ENCODE peak calls at places on chromosome X, in ten cellular contexts. A is suprapubic skin, C is uterus, P is IMR-90, I is prostate gland, U is thyroid gland, D is transverse colon, M is breast epithelium, S is body of pancreas, N is tibial nerve. K is an unnamed sample. For H3K4me1, the result is how much of the 10 kb centered on the place peaks cover.

GRCh38 chrX:72128881-72129280 is 2.8 kb downstream of the RTL5 start:
- DNase-seq in C (no peak), D (no peak), M (no peak), P (no peak), S (no peak), I (no peak), N (no peak), U (peak), A (no peak), K (no peak)

GRCh38 chrX:121307441-121307840 is 260.0 kb downstream of the GLUD2 start:
- DNase-seq in P (no peak), I (no peak), A (no peak), M (no peak), D (no peak), S (no peak), N (no peak), U (no peak), C (no peak), K (no peak)

GRCh38 chrX:38638952-38639529 is 77.7 kb downstream of the TSPAN7 start:
- DNase-seq in U (no peak), M (no peak), D (no peak), I (no peak), P (no peak), N (no peak), C (no peak), A (no peak), S (no peak), K (no peak)

GRCh38 chrX:57044226-57044625 is 48.9 kb upstream of the SPIN3 start:
- DNase-seq in M (no peak), A (no peak), S (no peak), N (no peak), C (no peak), I (no peak), U (no peak), D (no peak), P (no peak), K (no peak)

GRCh38 chrX:45502396-45502795 is 301.7 kb upstream of the DIPK2B start:
- DNase-seq in A (no peak), C (no peak), M (no peak), N (no peak), I (no peak), P (no peak), D (no peak), S (no peak), U (no peak), K (no peak)

GRCh38 chrX:130999360-130999759 is 58.8 kb upstream of the ARHGAP36 start:
- DNase-seq in A (no peak), M (no peak), I (no peak), U (no peak), C (no peak), P (no peak), N (no peak), S (no peak), D (no peak), K (no peak)

GRCh38 chrX:17654116-17654515 is 83.2 kb upstream of the SCML1 start:
- DNase-seq in D (no peak), P (no peak), A (no peak), N (no peak), I (no peak), C (no peak), S (no peak), M (no peak), U (no peak), K (no peak)

GRCh38 chrX:134736351-134736750 is 78.1 kb upstream of the PLAC1 start:
- DNase-seq in U (no peak), P (no peak), D (no peak), I (no peak), N (no peak), M (no peak), A (no peak), C (no peak), S (no peak), K (no peak)

GRCh38 chrX:10634681-10635161 is 14.3 kb upstream of the MID1 start:
- DNase-seq in S (no peak), M (no peak), A (no peak), D (no peak), P (peak), I (no peak), N (no peak), U (no peak), C (peak), K (no peak)

GRCh38 chrX:43644124-43644701 is 11.9 kb upstream of the MAOA start:
- DNase-seq in P (peak), I (no peak), U (no peak), M (no peak), N (no peak), C (no peak), S (no peak), A (no peak), D (no peak), K (no peak)

GRCh38 chrX:55907968-55908607 is 190.5 kb downstream of the RRAGB start:
- DNase-seq in S (peak), I (peak), A (no peak), N (no peak), M (peak), U (peak), C (peak), D (peak), P (no peak), K (no peak)

GRCh38 chrX:39815621-39816020 is 282.1 kb downstream of the BCOR start:
- DNase-seq in I (no peak), S (no peak), C (no peak), P (peak), A (no peak), M (no peak), U (no peak), N (no peak), D (no peak), K (no peak)

GRCh38 chrX:71911731-71912050 is 1.0 kb downstream of the NHSL2 start:
- DNase-seq in S (peak), U (peak), I (no peak), P (no peak), N (no peak), A (no peak), C (peak), M (no peak), D (peak), K (no peak)

GRCh38 chrX:153878969-153879653 is 6.9 kb downstream of the L1CAM start:
- DNase-seq in C (no peak), D (no peak), P (no peak), S (no peak), M (no peak), A (no peak), U (no peak), N (no peak), I (no peak), K (no peak)

GRCh38 chrX:39614680-39614998 is 483.1 kb downstream of the BCOR start:
- DNase-seq in N (no peak), I (peak), P (no peak), C (no peak), M (no peak), U (no peak), D (no peak), S (no peak), A (no peak), K (no peak)

GRCh38 chrX:12770440-12770839 is 20.8 kb upstream of the PRPS2 start:
- DNase-seq in I (no peak), A (no peak), S (no peak), P (peak), N (no peak), M (no peak), U (no peak), D (no peak), C (no peak), K (no peak)

GRCh38 chrX:40144576-40144975 is 46.8 kb upstream of the BCOR start:
- DNase-seq in I (no peak), C (no peak), N (no peak), S (no peak), D (no peak), A (no peak), P (no peak), M (no peak), U (no peak), K (no peak)

GRCh38 chrX:47579537-47579936 is 2.7 kb upstream of the TIMP1 start:
- DNase-seq in D (no peak), P (peak), C (no peak), A (no peak), S (no peak), M (no peak), I (no peak), U (no peak), N (no peak), K (no peak)

GRCh38 chrX:148556498-148556897 is 56.1 kb downstream of the AFF2 start:
- DNase-seq in M (no peak), I (no peak), U (no peak), A (no peak), P (no peak), S (no peak), C (no peak), D (no peak), N (no peak), K (no peak)

GRCh38 chrX:144627947-144628346 is 619.4 kb upstream of the SPANXN1 start:
- DNase-seq in U (no peak), I (no peak), P (no peak), M (no peak), S (no peak), A (no peak), N (no peak), D (no peak), C (no peak), K (no peak)

GRCh38 chrX:118352566-118352965 is 6.7 kb downstream of the WDR44 start:
- DNase-seq in A (no peak), P (no peak), D (no peak), N (no peak), I (no peak), S (no peak), M (no peak), C (no peak), U (no peak), K (no peak)

GRCh38 chrX:118348186-118348810 is 2.4 kb downstream of the WDR44 start:
- DNase-seq in I (no peak), M (no peak), C (no peak), S (no peak), N (no peak), D (no peak), U (no peak), P (no peak), A (no peak), K (no peak)

GRCh38 chrX:118350221-118350620 is 4.3 kb downstream of the WDR44 start:
- DNase-seq in D (no peak), U (no peak), A (no peak), P (peak), M (no peak), N (no peak), I (no peak), C (no peak), S (no peak), K (no peak)

GRCh38 chrX:118349188-118349587 is 3.3 kb downstream of the WDR44 start:
- DNase-seq in I (no peak), N (no peak), U (no peak), S (no peak), A (no peak), P (no peak), D (no peak), C (no peak), M (no peak), K (no peak)

GRCh38 chrX:118350715-118351114 is 4.8 kb downstream of the WDR44 start:
- DNase-seq in C (no peak), I (no peak), S (no peak), D (no peak), A (no peak), P (no peak), N (no peak), U (no peak), M (no peak), K (no peak)
- H3K27ac ChIP-seq in C (no peak), I (no peak), S (no peak), D (no peak), A (no peak), P (no peak), N (no peak), U (no peak), M (no peak), K (peak)

DNA sequence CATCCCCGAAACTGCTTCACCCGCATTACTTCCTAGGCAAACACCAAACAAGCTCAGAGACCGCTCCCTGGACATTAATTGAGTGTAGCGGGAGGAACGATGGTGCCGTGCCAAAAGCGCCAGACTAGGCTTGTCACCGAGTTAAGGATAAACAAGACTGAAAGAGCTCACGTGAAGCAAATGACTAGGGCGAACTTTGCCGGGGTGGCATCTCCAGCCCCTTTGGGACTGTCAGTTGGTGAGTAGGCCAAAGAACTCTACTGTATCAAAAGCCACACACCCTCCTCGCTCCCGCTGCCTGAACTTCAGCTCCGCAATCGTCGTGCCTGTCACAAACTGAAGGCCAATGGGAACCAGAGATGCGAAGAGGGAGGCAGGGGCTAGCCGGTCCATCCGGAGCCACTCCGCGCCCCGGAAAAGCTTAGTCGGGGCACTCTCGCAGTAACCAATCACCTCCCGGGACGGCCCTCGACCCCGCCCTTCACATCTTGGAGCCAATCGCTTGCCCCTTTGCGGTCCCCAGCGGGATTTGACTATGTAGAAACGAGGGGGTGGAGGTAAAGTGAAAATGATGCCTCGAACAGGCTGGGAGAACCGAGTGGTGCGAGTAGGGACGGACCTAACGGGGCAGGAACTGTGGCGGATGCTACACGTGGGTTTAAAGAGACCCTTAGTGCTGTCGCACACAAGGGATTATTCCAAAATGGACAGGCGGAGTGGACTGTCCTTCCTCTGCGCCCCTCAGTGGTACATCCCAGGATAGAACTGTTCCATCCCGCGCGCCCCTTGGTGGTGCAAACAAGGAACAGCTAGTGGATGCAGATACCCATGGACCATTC is 37.0 kb upstream of the FAM156A start:
- DNase-seq in C (peak), A (peak), U (peak), N (peak), S (peak), D (peak), I (peak), P (peak), M (peak), K (peak)
- TF ChIP-seq POLR2A in C (no peak), A (no peak), U (no peak), N (no peak), S (no peak), D (peak), I (no peak), P (no peak), M (no peak), K (no peak)

DNA sequence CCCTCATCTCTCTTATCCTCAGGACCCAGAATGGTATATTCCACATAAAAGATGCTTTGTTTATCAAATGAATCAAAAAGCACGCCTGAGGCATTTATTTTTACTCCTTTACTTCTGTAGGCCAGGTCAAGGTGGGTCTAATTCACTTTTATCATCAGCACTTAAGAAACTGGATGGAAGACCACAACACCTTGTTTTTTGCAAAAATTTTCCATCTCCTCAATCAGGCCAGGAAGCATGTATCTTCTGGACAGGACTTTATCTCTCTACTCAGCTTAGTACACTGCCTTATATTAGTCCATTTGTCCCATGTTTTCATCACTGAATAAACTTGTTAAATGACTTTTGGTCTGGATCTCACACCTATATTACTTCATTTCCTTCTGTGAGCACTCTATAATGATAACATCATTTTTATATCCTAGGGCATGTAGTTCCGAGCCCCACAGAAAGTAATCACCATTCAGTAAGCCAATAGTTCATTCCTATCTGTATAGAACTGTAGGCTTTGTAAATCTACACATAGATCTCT is 260.5 kb downstream of the CHIC1 start:
- DNase-seq in C (no peak), S (no peak), N (no peak), P (no peak), D (no peak), I (no peak), M (no peak), U (no peak), A (no peak), K (no peak)
- H3K4me1 ChIP-seq in C (under half), S (under half), N (under half), P (under half), D (under half), I (under half), M (under half), U (under half), A (under half), K (under half)

GRCh38 chrX:150410513-150410912 is 47.4 kb downstream of the MAMLD1 start:
- DNase-seq in S (no peak), M (no peak), I (no peak), U (no peak), P (no peak), C (no peak), A (no peak), D (no peak), N (no peak), K (no peak)
- H3K27ac ChIP-seq in S (no peak), M (no peak), I (no peak), U (no peak), P (no peak), C (no peak), A (no peak), D (no peak), N (no peak), K (no peak)

DNA sequence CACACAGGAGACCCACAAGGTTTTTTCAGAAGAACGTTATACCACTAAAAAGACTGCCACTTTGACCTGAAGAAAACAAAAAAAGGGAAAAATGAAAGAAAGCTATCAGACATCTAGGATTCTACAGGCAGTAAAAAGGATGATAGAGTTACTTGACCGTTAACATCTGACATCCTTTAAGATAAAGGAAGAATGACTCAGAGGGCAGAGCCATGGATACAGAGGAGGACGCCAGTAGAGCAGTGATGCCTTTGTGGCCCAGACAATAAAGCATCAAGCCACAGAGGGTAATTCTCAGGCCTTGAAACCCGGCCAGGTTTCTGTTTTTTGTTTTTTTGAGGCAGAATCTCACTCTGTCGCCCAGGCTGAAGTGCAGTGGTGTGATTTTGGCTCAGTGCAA is 9.5 kb upstream of the BEX1 start:
- DNase-seq in U (no peak), S (no peak), D (no peak), P (no peak), M (no peak), N (no peak), C (no peak), I (no peak), A (no peak), K (no peak)
- TF ChIP-seq POLR2A in U (no peak), S (no peak), D (no peak), P (no peak), M (no peak), N (no peak), C (no peak), I (no peak), A (no peak), K (no peak)

K was measured in gastrocnemius medialis.